ENCODE peak calls at places on chromosomes 2 and 18, in ten cellular contexts. E is adrenal gland, F is IMR-90, H is prostate gland, S is hepatocyte, Z is HepG2, X is Peyer's patch, C is heart right ventricle, B is tibial nerve, M is fibroblast of lung. O is an unnamed sample.
A peak's percentile ranks its signal among the peaks of the same experiment; 100 is the strongest.

GRCh38 chr2:196696423-196697073 is 57.0 kb downstream of the CCDC150 start:
- DNase-seq in B (no peak), Z (peak; percentile 25), X (no peak), E (no peak), S (peak; percentile 58), C (no peak), M (peak; percentile 91), F (peak; percentile 84), H (no peak), O (no peak)

GRCh38 chr18:79517322-79517721 is 121.6 kb downstream of the NFATC1 start:
- DNase-seq in H (no peak), F (no peak), B (no peak), E (peak; percentile 13), X (no peak), M (no peak), C (no peak), S (no peak), Z (no peak), O (peak; percentile 17)

GRCh38 chr18:62325806-62326645 is 916 bp downstream of the TNFRSF11A start:
- DNase-seq in Z (no peak), F (peak; percentile 2), S (no peak), C (no peak), H (peak; percentile 9), B (no peak), E (no peak), M (peak; percentile 25), X (no peak), O (no peak)

GRCh38 chr18:57523171-57523956 is 63.1 kb downstream of the FECH start:
- DNase-seq in C (no peak), Z (no peak), F (no peak), S (no peak), E (no peak), B (no peak), M (no peak), X (peak; percentile 55), H (no peak), O (no peak)

GRCh38 chr2:118437501-118437900 is 349.2 kb downstream of the INSIG2 start:
- DNase-seq in F (no peak), X (no peak), S (no peak), H (no peak), Z (no peak), M (peak; percentile 55), E (no peak), C (no peak), B (no peak), O (no peak)

GRCh38 chr2:78682781-78683180 is 342.7 kb upstream of the REG3G start:
- DNase-seq in M (peak; percentile 1), X (no peak), C (no peak), Z (no peak), F (no peak), E (no peak), S (no peak), H (no peak), B (no peak), O (no peak)

GRCh38 chr2:68362069-68362468 is 3.0 kb upstream of the PLEK start:
- DNase-seq in S (peak; percentile 78), F (peak; percentile 50), Z (peak; percentile 66), E (peak; percentile 78), M (peak; percentile 31), X (peak; percentile 91), H (peak; percentile 58), C (peak; percentile 77), B (peak; percentile 62), O (peak; percentile 73)

GRCh38 chr2:13106302-13106701 is 389.6 kb downstream of the TRIB2 start:
- DNase-seq in F (no peak), H (no peak), S (no peak), C (no peak), M (no peak), Z (no peak), E (no peak), X (no peak), B (no peak), O (no peak)

GRCh38 chr2:97728091-97728596 is 14.8 kb downstream of the ZAP70 start:
- DNase-seq in F (no peak), Z (no peak), X (peak; percentile 44), B (no peak), S (no peak), C (peak; percentile 43), M (no peak), H (no peak), E (no peak), O (no peak)

GRCh38 chr2:25397777-25398176 is 56.1 kb upstream of the DNMT3A start:
- DNase-seq in H (no peak), M (no peak), Z (no peak), F (no peak), C (no peak), S (no peak), B (no peak), E (no peak), X (no peak), O (no peak)

GRCh38 chr18:47777626-47778025 is 152.8 kb downstream of the SMAD2 start:
- DNase-seq in S (no peak), H (no peak), E (no peak), C (no peak), M (no peak), F (no peak), X (no peak), Z (no peak), B (no peak), O (no peak)

GRCh38 chr2:196247114-196247978 is 76.0 kb upstream of the STK17B start:
- DNase-seq in C (no peak), B (no peak), M (no peak), S (no peak), X (no peak), F (no peak), E (no peak), H (no peak), Z (no peak), O (no peak)

GRCh38 chr2:54617409-54617808 is 106.1 kb upstream of the EML6 start:
- DNase-seq in F (no peak), X (no peak), E (no peak), Z (no peak), M (no peak), B (no peak), C (no peak), S (no peak), H (peak; percentile 63), O (no peak)

GRCh38 chr2:137093116-137093515 is 327.8 kb downstream of the THSD7B start:
- DNase-seq in E (no peak), X (no peak), F (no peak), H (no peak), C (no peak), B (no peak), M (no peak), Z (no peak), S (no peak), O (no peak)

GRCh38 chr2:14420851-14421250 is 211.7 kb upstream of the LRATD1 start:
- DNase-seq in H (no peak), Z (no peak), B (no peak), X (no peak), S (no peak), E (no peak), C (no peak), M (peak; percentile 49), F (peak; percentile 45), O (no peak)

GRCh38 chr2:1539973-1540372 is 126.7 kb downstream of the TPO start:
- DNase-seq in C (no peak), M (no peak), X (no peak), B (no peak), Z (no peak), F (no peak), S (no peak), H (no peak), E (no peak), O (no peak)

GRCh38 chr2:1539441-1539840 is 126.2 kb downstream of the TPO start:
- DNase-seq in H (no peak), S (no peak), M (no peak), B (no peak), X (no peak), Z (no peak), E (no peak), C (no peak), F (no peak), O (no peak)

GRCh38 chr2:1541812-1542211 is 128.5 kb downstream of the TPO start:
- DNase-seq in M (peak; percentile 14), S (no peak), X (no peak), F (no peak), Z (no peak), E (no peak), H (no peak), B (no peak), C (no peak), O (no peak)

GRCh38 chr2:1540481-1540880 is 127.2 kb downstream of the TPO start:
- DNase-seq in X (no peak), S (no peak), H (no peak), E (no peak), F (no peak), B (no peak), M (no peak), Z (no peak), C (no peak), O (no peak)

DNA sequence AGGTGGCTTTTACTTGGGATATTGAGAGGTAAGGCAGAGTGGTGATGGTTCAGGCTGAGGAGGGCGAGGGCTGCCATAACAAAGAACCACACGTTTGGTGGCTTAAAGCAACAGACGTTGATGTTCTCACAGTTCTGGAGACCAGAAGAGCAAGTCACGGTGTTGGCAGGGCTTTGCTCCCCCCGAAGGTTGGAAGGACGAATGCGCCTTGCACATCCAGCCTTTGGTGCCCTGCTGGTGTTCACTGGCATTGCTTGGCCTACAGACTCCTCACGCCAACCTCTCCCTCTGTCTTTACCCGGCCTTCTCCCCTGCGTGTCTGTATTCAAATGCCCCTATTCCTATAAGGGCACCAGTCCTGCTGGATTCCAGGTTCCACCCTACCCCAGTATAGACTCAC is 125.4 kb downstream of the TPO start:
- DNase-seq in H (no peak), F (peak; percentile 34), Z (peak; percentile 25), M (peak; percentile 15), E (no peak), C (no peak), B (no peak), S (peak; percentile 45), X (no peak), O (no peak)
- TF ChIP-seq CTCF in H (no peak), F (peak; percentile 64), Z (no peak), M (peak; percentile 10), E (no peak), C (no peak), B (no peak), S (peak; percentile 29), X (no peak), O (no peak)

GRCh38 chr2:11710632-11711381 is 35.6 kb upstream of the LPIN1 start:
- DNase-seq in S (no peak), Z (no peak), H (no peak), B (no peak), X (no peak), M (peak; percentile 51), F (no peak), E (no peak), C (no peak), O (no peak)
- H3K27ac ChIP-seq in S (no peak overlapping the region), Z (no peak overlapping the region), H (no peak overlapping the region), B (peak overlapping the region; percentile 86), X (no peak overlapping the region), M (no peak overlapping the region), F (peak overlapping the region; percentile 30), E (peak overlapping the region; percentile 19), C (no peak overlapping the region), O (no peak overlapping the region)

GRCh38 chr2:112830469-112830868 is 6.1 kb downstream of the IL1B start:
- DNase-seq in C (no peak), H (no peak), E (no peak), M (no peak), S (no peak), B (no peak), F (no peak), Z (no peak), X (no peak), O (no peak)
- H3K9me3 ChIP-seq in C (no peaks in the 10 kb centered on the region), H (no peaks in the 10 kb centered on the region), E (no peaks in the 10 kb centered on the region), M (no peaks in the 10 kb centered on the region), S (no peaks in the 10 kb centered on the region), B (no peaks in the 10 kb centered on the region), F (no peaks in the 10 kb centered on the region), Z (no peaks in the 10 kb centered on the region), X (no peaks in the 10 kb centered on the region), O (no peaks in the 10 kb centered on the region)

GRCh38 chr2:183359867-183360266 is 235.6 kb downstream of the NUP35 start:
- DNase-seq in H (no peak), M (peak; percentile 5), X (no peak), Z (no peak), F (no peak), S (no peak), E (no peak), B (no peak), C (no peak), O (no peak)
- TF ChIP-seq CTCF in H (no peak), M (peak; percentile 15), X (no peak), Z (no peak), F (peak; percentile 20), S (peak; percentile 23), E (peak; percentile 20), B (no peak), C (no peak), O (no peak)